ENCODE peak calls at places on chromosomes 6 and 20, in six cellular contexts. C, Z, L, X, A and D are unnamed samples.

GRCh38 chr20:17431621-17432364 is 99.4 kb downstream of the BFSP1 start:
- DNase-seq in C (peak; percentile 79), Z (peak; percentile 34), L (peak; percentile 76), X (peak; percentile 12), A (peak; percentile 39), D (peak; percentile 48)

GRCh38 chr20:62814060-62814708 is 2.7 kb upstream of the COL9A3 start:
- DNase-seq in C (no peak), Z (no peak), L (no peak), X (no peak), A (no peak), D (no peak)

GRCh38 chr6:165183071-165183470 is 126.3 kb downstream of the C6orf118 start:
- DNase-seq in C (no peak), Z (no peak), L (peak; percentile 17), X (no peak), A (no peak), D (no peak)

GRCh38 chr6:141259832-141260231 is 872.9 kb upstream of the GJE1 start:
- DNase-seq in C (no peak), Z (no peak), L (no peak), X (no peak), A (no peak), D (no peak)

GRCh38 chr6:122286512-122286911 is 112.9 kb upstream of the HSF2 start:
- DNase-seq in C (no peak), Z (no peak), L (peak; percentile 8), X (no peak), A (no peak), D (no peak)

GRCh38 chr20:23368316-23369110 is 6.5 kb downstream of the GZF1 start:
- DNase-seq in C (no peak), Z (no peak), L (peak; percentile 24), X (no peak), A (no peak), D (no peak)

GRCh38 chr6:134422426-134423231 is 104.7 kb upstream of the SGK1 start:
- DNase-seq in C (no peak), Z (no peak), L (peak; percentile 82), X (no peak), A (no peak), D (no peak)

GRCh38 chr20:38730167-38730988 is 6.1 kb downstream of the SLC32A1 start:
- DNase-seq in C (peak; percentile 48), Z (no peak), L (no peak), X (no peak), A (no peak), D (peak; percentile 22)

GRCh38 chr6:76774750-76775396 is 688.4 kb downstream of the HTR1B start:
- DNase-seq in C (no peak), Z (no peak), L (no peak), X (no peak), A (no peak), D (no peak)

GRCh38 chr6:111230351-111231077 is 143.2 kb downstream of the SLC16A10 start:
- DNase-seq in C (no peak), Z (no peak), L (peak; percentile 57), X (no peak), A (no peak), D (no peak)

GRCh38 chr6:143276436-143276835 is 174.1 kb downstream of the ADAT2 start:
- DNase-seq in C (no peak), Z (no peak), L (no peak), X (no peak), A (peak; percentile 13), D (peak; percentile 15)

GRCh38 chr20:17969884-17970409 is 1.1 kb downstream of the MGME1 start:
- DNase-seq in C (peak; percentile 29), Z (no peak), L (peak; percentile 44), X (no peak), A (peak; percentile 30), D (peak; percentile 22)

GRCh38 chr20:63972312-63973159 is 2.8 kb upstream of the ZNF512B start:
- DNase-seq in C (peak; percentile 27), Z (no peak), L (no peak), X (no peak), A (no peak), D (peak; percentile 5)